ENCODE peak calls at places on chromosomes 2 and 18, in ten cellular contexts. Q is NCI-H1092 treated with DMSO at 0.1 percent for 48 hours; S is activated T-helper 1 cell treated with Interleukin-2 at 50 U/mL for 16 hours; X is cardiac fibroblast; P is Ammon's horn; O is colonic mucosa; K is activated CD4-positive, alpha-beta T cell treated with anti-CD3 and anti-CD28 coated beads, Interleukin-2, amount 10 ng/mL, durations not matched to agents 24 days and 14 days; T is AG04450; M is NCI-H1105 treated with DMSO at 0.1 percent for 48 hours; R is BJ. U is an unnamed sample.

GRCh38 chr2:54677476-54678265 is 45.8 kb upstream of the EML6 start:
- DNase-seq in Q (no peak), S (no peak), X (no peak), P (no peak), O (no peak), K (no peak), T (no peak), M (no peak), R (no peak), U (no peak)

GRCh38 chr2:52536929-52537460 is 1230.6 kb upstream of the CHAC2 start:
- DNase-seq in Q (no peak), S (no peak), X (no peak), P (peak), O (no peak), K (no peak), T (no peak), M (no peak), R (no peak), U (no peak)

GRCh38 chr2:69816923-69817542 is 12.4 kb upstream of the GMCL1 start:
- DNase-seq in Q (peak), S (peak), X (peak), P (peak), O (peak), K (peak), T (peak), M (peak), R (peak), U (peak)

GRCh38 chr2:20416723-20417122 is 30.2 kb upstream of the RHOB start:
- DNase-seq in Q (no peak), S (no peak), X (no peak), P (no peak), O (no peak), K (no peak), T (no peak), M (no peak), R (no peak), U (no peak)

GRCh38 chr2:97871096-97871780 is 124.5 kb downstream of the TMEM131 start:
- DNase-seq in Q (no peak), S (no peak), X (peak), P (no peak), O (no peak), K (no peak), T (peak), M (no peak), R (peak), U (no peak)

GRCh38 chr18:28120811-28121210 is 56.1 kb downstream of the CDH2 start:
- DNase-seq in Q (no peak), S (no peak), X (no peak), P (no peak), O (no peak), K (no peak), T (no peak), M (no peak), R (no peak), U (no peak)

GRCh38 chr2:145644820-145645302 is 1124.9 kb upstream of the ZEB2 start:
- DNase-seq in Q (no peak), S (no peak), X (no peak), P (no peak), O (no peak), K (no peak), T (no peak), M (no peak), R (no peak), U (no peak)

GRCh38 chr2:85724731-85725181 is 29.0 kb upstream of the ATOH8 start:
- DNase-seq in Q (no peak), S (no peak), X (no peak), P (no peak), O (no peak), K (no peak), T (no peak), M (no peak), R (no peak), U (no peak)

GRCh38 chr18:23970161-23971153 is 44.1 kb upstream of the TTC39C start:
- DNase-seq in Q (no peak), S (peak), X (no peak), P (no peak), O (no peak), K (peak), T (no peak), M (no peak), R (no peak), U (no peak)